ENCODE peak calls at places on chromosomes 2 and 18, in four cellular contexts. A, C, O and X are unnamed samples.

GRCh38 chr18:21602302-21602592 is 1.7 kb upstream of the ESCO1 start:
- DNase-seq in A (no peak), O (peak), C (no peak), X (no peak)

GRCh38 chr2:24304621-24305020 is 55.7 kb downstream of the ITSN2 start:
- DNase-seq in C (no peak), O (no peak), A (peak), X (no peak)

GRCh38 chr18:13245481-13246000 is 27.0 kb downstream of the LDLRAD4 start:
- DNase-seq in C (no peak), A (no peak), O (no peak), X (no peak)

GRCh38 chr2:70984576-70985282 is 6.3 kb downstream of the ANKRD53 start:
- DNase-seq in A (peak), C (no peak), O (peak), X (peak)

GRCh38 chr2:239629936-239630617 is 229.3 kb upstream of the HDAC4 start:
- DNase-seq in O (no peak), C (no peak), A (no peak), X (no peak)

GRCh38 chr2:221569342-221570278 is 2.5 kb downstream of the EPHA4 start:
- DNase-seq in O (no peak), C (no peak), A (no peak), X (no peak)

GRCh38 chr2:229610871-229611270 is 103.5 kb downstream of the DNER start:
- DNase-seq in O (no peak), A (peak), C (no peak), X (no peak)

GRCh38 chr2:136932700-136933099 is 167.4 kb downstream of the THSD7B start:
- DNase-seq in O (peak), A (no peak), C (no peak), X (no peak)

GRCh38 chr2:45888167-45888566 is 236.7 kb downstream of the PRKCE start:
- DNase-seq in C (no peak), O (no peak), A (peak), X (no peak)

GRCh38 chr2:163878718-163879117 is 142.9 kb upstream of the FIGN start:
- DNase-seq in A (peak), O (no peak), C (no peak), X (peak)
- TF ChIP-seq CTCF in A (peak), O (peak), C (peak), X (no peak)

GRCh38 chr2:138814123-138814883 is 34.1 kb upstream of the NXPH2 start:
- DNase-seq in O (no peak), C (no peak), A (no peak), X (no peak)
- TF ChIP-seq CTCF in O (no peak), C (peak), A (no peak), X (no peak)

GRCh38 chr2:241483305-241483704 is 25.1 kb downstream of the STK25 start:
- DNase-seq in A (no peak), C (no peak), O (no peak), X (no peak)

GRCh38 chr2:241482126-241482525 is 26.3 kb downstream of the STK25 start:
- DNase-seq in A (no peak), C (no peak), O (no peak), X (no peak)

GRCh38 chr2:241479026-241479898 is 29.1 kb downstream of the STK25 start:
- DNase-seq in C (no peak), O (no peak), A (no peak), X (no peak)

GRCh38 chr2:241482556-241482955 is 25.8 kb downstream of the STK25 start:
- DNase-seq in A (no peak), C (no peak), O (no peak), X (no peak)

GRCh38 chr2:241481687-241482086 is 26.7 kb downstream of the STK25 start:
- DNase-seq in A (no peak), O (no peak), C (no peak), X (no peak)
- TF ChIP-seq CTCF in A (no peak), O (no peak), C (no peak), X (no peak)

GRCh38 chr2:95018861-95019550 is 6.5 kb upstream of the MAL start:
- DNase-seq in A (no peak), O (no peak), C (no peak), X (no peak)
- TF ChIP-seq CTCF in A (no peak), O (no peak), C (no peak), X (no peak)

GRCh38 chr18:1499265-1499664 is 594.6 kb downstream of the ADCYAP1 start:
- DNase-seq in A (no peak), C (no peak), O (no peak), X (no peak)
- TF ChIP-seq CTCF in A (no peak), C (no peak), O (no peak), X (no peak)

GRCh38 chr2:127270663-127271062 is 23.3 kb downstream of the ERCC3 start:
- DNase-seq in O (no peak), A (no peak), C (no peak), X (peak)
- TF ChIP-seq CTCF in O (no peak), A (no peak), C (peak), X (no peak)

GRCh38 chr2:63926800-63927199 is 85.1 kb downstream of the UGP2 start:
- DNase-seq in C (no peak), O (no peak), A (no peak), X (no peak)
- TF ChIP-seq CTCF in C (no peak), O (no peak), A (no peak), X (no peak)

GRCh38 chr18:65934874-65935273 is 184.1 kb downstream of the CDH7 start:
- DNase-seq in A (no peak), O (no peak), C (no peak), X (no peak)

GRCh38 chr18:65941482-65941881 is 190.7 kb downstream of the CDH7 start:
- DNase-seq in A (no peak), O (no peak), C (no peak), X (no peak)

GRCh38 chr18:65937180-65937579 is 186.4 kb downstream of the CDH7 start:
- DNase-seq in C (no peak), A (no peak), O (no peak), X (no peak)

GRCh38 chr18:65938592-65939372 is 188.0 kb downstream of the CDH7 start:
- DNase-seq in C (peak), A (no peak), O (no peak), X (peak)

GRCh38 chr18:65936678-65937077 is 185.9 kb downstream of the CDH7 start:
- DNase-seq in C (no peak), O (no peak), A (no peak), X (no peak)
- TF ChIP-seq CTCF in C (no peak), O (no peak), A (no peak), X (no peak)

DNA sequence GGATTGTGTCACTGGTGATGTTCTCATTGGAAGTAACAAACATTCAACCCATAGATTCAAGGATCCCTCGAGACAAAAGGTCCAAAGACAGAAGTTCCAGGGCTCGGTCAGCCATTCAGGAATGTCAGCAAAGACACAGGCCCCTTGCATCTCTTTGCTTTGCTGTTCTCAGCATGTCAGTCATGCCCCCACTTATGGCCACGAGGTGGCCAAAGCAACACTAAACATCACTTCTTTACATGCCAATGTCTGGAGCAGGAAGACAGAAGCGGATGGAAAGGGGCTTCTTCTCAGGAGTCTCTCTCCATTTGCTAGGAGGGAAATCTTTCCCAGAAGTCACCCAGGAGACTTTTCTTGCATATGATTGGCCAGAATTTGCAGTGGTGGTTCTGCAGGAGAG is 191.6 kb upstream of the SP5 start:
- DNase-seq in O (no peak), C (no peak), A (no peak), X (no peak)
- TF ChIP-seq CTCF in O (no peak), C (peak), A (no peak), X (no peak)